ENCODE peak calls at places on chromosomes 12 and 14, in nine cellular contexts. D is transverse colon, Z is ovary, A is uterus, T is upper lobe of left lung, L is IMR-90, S is suprapubic skin, U is stomach, Q is heart left ventricle. C is an unnamed sample. For H3K4me1, the result is how much of the 10 kb centered on the place peaks cover.

GRCh38 chr12:110582286-110583136 is 607 bp downstream of the PPTC7 start:
- DNase-seq in S (peak), T (peak), D (peak), A (peak), Q (peak), U (peak), Z (peak), L (peak), C (peak)

GRCh38 chr14:75242546-75243273 is 35.9 kb upstream of the FOS start:
- DNase-seq in S (no peak), Q (peak), U (no peak), T (no peak), Z (no peak), A (no peak), D (peak), L (peak), C (no peak)

GRCh38 chr14:24817638-24818053 is 183.7 kb upstream of the GZMB start:
- DNase-seq in T (no peak), A (no peak), D (peak), L (peak), Z (no peak), Q (no peak), U (no peak), S (no peak), C (no peak)

GRCh38 chr12:77940566-77940965 is 109.9 kb downstream of the NAV3 start:
- DNase-seq in U (no peak), Z (no peak), L (peak), D (no peak), T (no peak), A (no peak), Q (no peak), S (no peak), C (no peak)

GRCh38 chr12:111846016-111846415 is 4.0 kb downstream of the MAPKAPK5 start:
- DNase-seq in U (no peak), D (no peak), Z (no peak), L (no peak), T (no peak), Q (no peak), A (no peak), S (no peak), C (no peak)

GRCh38 chr12:857611-858010 is 91.9 kb downstream of the RAD52 start:
- DNase-seq in D (no peak), Q (no peak), U (no peak), S (peak), L (peak), Z (no peak), A (peak), T (no peak), C (no peak)

GRCh38 chr14:68762944-68763831 is 29.7 kb downstream of the ZFP36L1 start:
- DNase-seq in Q (peak), Z (peak), S (peak), T (no peak), A (peak), U (peak), D (no peak), L (peak), C (peak)

GRCh38 chr12:89770391-89770790 is 61.8 kb upstream of the ATP2B1 start:
- DNase-seq in U (no peak), T (no peak), Z (no peak), L (no peak), S (no peak), A (no peak), Q (no peak), D (no peak), C (no peak)

GRCh38 chr12:4443616-4444015 is 2.0 kb downstream of the FGF6 start:
- DNase-seq in Z (no peak), S (no peak), D (no peak), Q (no peak), L (no peak), T (no peak), A (no peak), U (no peak), C (no peak)

GRCh38 chr14:74973905-74974363 is 18.5 kb upstream of the PGF start:
- DNase-seq in D (no peak), U (no peak), T (no peak), A (no peak), L (no peak), S (peak), Z (no peak), Q (no peak), C (no peak)

GRCh38 chr14:100476012-100476822 is 111.0 kb downstream of the BEGAIN start:
- DNase-seq in S (no peak), T (no peak), Z (no peak), D (peak), A (no peak), U (peak), L (peak), Q (no peak), C (peak)

GRCh38 chr12:12387521-12387920 is 30.6 kb downstream of the BORCS5 start:
- DNase-seq in A (no peak), L (peak), Z (no peak), T (no peak), S (no peak), U (no peak), Q (no peak), D (no peak), C (no peak)

GRCh38 chr12:19194963-19195362 is 65.4 kb downstream of the PLEKHA5 start:
- DNase-seq in Q (no peak), A (no peak), Z (no peak), U (no peak), D (no peak), S (no peak), L (no peak), T (no peak), C (no peak)

DNA sequence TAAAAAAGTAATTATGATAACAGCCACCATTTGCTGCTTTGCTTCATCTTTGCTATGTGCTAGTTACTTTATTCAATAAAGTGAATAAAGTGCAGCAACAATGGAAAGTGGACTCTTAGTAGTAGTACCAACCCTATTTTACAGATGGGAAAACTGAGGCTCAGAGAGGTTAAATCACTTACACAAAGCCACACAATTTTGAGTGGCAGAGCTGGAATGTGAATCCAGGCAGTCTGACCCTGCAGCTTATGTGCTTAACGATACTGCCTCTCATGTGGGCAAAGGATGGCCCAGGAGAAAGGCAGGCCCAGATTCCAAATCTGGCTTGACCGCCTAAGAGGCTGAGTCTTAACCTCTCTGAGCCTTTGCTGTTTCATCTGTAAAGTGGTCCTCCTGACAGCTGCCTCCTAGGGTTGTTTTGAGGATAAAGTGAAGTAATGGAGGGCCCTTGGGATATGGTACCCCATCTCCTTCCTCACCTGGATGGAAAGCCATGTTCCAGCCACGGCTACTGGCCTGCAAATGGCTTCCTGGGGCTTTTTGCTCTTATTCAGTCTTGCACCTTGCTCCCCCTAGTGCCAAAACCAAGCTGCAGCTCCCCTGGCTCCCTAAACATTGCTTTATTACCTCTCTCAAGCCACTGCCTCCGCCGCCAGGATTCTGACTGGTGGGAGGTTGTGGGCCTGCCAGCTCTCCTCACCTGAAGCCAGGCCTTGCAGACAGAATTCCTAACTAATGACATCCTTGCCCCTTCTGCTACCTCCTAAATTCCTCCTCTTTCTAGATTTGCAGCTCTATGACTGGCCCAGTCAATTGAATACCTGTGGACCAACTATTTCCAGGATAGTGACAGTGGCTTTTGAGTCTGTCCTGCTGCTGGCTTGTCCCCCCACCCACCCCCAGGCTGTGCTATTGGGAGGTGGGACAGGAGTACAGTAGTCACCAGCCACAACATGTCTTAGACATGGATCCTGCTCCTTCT is 283.3 kb upstream of the PWP1 start:
- DNase-seq in A (no peak), Z (no peak), T (peak), L (peak), D (peak), Q (no peak), U (peak), S (no peak), C (peak)
- H3K4me1 ChIP-seq in A (under half), Z (under half), T (under half), L (under half), D (under half), Q (under half), U (under half), S (under half), C (under half)

GRCh38 chr14:22471545-22472121 is 117.4 kb downstream of the DAD1 start:
- DNase-seq in S (no peak), T (peak), Z (peak), D (peak), U (peak), A (no peak), L (peak), Q (peak), C (peak)

GRCh38 chr14:22472935-22473854 is 115.8 kb downstream of the DAD1 start:
- DNase-seq in T (peak), Z (no peak), D (peak), Q (no peak), A (peak), S (no peak), U (peak), L (peak), C (no peak)

GRCh38 chr14:22466520-22466919 is 122.5 kb downstream of the DAD1 start:
- DNase-seq in A (no peak), S (no peak), Q (no peak), T (no peak), U (no peak), D (no peak), Z (no peak), L (peak), C (no peak)

GRCh38 chr14:22472466-22472865 is 116.6 kb downstream of the DAD1 start:
- DNase-seq in S (no peak), L (no peak), Z (no peak), U (no peak), A (no peak), D (no peak), T (no peak), Q (no peak), C (no peak)

GRCh38 chr14:22469541-22470303 is 119.3 kb downstream of the DAD1 start:
- DNase-seq in U (no peak), Z (no peak), D (no peak), A (no peak), T (no peak), S (no peak), L (no peak), Q (no peak), C (no peak)
- H3K4me3 ChIP-seq in U (no peak), Z (no peak), D (no peak), A (no peak), T (no peak), S (no peak), L (no peak), Q (no peak), C (no peak)

GRCh38 chr14:50943261-50943942 is 881 bp downstream of the PYGL start:
- DNase-seq in T (peak), Z (peak), Q (peak), D (peak), U (peak), L (peak), A (peak), S (peak), C (peak)

GRCh38 chr14:50944647-50945413 is 547 bp upstream of the PYGL start:
- DNase-seq in A (peak), D (peak), U (peak), S (peak), Q (peak), L (peak), T (peak), Z (peak), C (peak)

GRCh38 chr14:50946234-50946935 is 2.1 kb upstream of the PYGL start:
- DNase-seq in U (no peak), A (no peak), D (no peak), T (no peak), L (no peak), S (no peak), Z (no peak), Q (no peak), C (no peak)

GRCh38 chr14:50941151-50941550 is 3.1 kb downstream of the PYGL start:
- DNase-seq in L (peak), S (no peak), Z (no peak), D (no peak), A (no peak), T (no peak), U (no peak), Q (no peak), C (no peak)

DNA sequence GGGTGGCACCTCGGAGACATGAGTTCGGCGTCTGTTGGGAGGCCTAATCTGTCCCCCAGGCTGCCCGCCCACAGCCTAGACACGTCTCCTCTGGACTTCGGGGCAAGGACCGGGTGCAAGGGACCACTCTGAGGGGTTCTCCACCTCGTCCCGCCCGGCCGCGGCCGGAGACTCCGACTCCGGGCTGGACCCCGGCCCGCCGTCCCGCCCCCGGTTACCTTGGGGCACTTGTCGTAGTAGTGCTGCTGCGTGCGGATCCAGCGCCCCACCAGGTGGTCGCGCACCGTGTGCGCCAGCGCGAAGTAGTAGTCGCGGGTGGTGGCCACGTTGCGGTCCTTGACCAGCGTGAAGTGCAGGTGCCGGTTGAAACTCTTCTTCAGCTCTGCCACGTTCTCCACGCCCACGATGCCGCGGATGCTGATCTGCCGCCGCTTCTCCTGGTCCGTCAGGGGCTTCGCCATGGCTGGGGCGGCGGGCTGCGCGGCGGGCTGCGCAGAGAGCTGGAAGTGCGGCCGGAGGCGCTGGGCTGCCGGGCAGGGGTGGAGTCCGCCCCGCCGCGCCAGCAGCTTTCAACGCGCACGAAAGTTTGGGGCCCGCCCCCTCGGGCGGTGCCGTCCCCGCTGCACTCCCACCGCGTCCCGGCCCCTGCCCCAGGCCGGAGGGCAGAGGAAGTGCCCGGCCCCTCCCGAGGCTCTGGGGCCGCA is at the start of gene PYGL:
- DNase-seq in L (peak), A (peak), T (peak), D (peak), Q (peak), S (peak), Z (peak), U (peak), C (peak)
- TF ChIP-seq POLR2A in L (peak), A (peak), T (no peak), D (peak), Q (peak), S (peak), Z (peak), U (no peak), C (peak)

GRCh38 chr12:42445891-42446290 is 119.9 kb downstream of the PPHLN1 start:
- DNase-seq in S (no peak), Q (no peak), A (no peak), L (no peak), U (no peak), T (no peak), D (no peak), Z (no peak), C (no peak)

GRCh38 chr12:42447371-42447786 is 121.4 kb downstream of the PPHLN1 start:
- DNase-seq in Q (no peak), U (no peak), Z (no peak), L (no peak), S (no peak), T (no peak), A (no peak), D (no peak), C (no peak)

GRCh38 chr12:42448841-42449240 is 122.9 kb downstream of the PPHLN1 start:
- DNase-seq in A (no peak), Q (no peak), Z (no peak), U (no peak), D (no peak), T (no peak), L (peak), S (no peak), C (no peak)

GRCh38 chr12:42446761-42447160 is 120.8 kb downstream of the PPHLN1 start:
- DNase-seq in Q (no peak), Z (no peak), S (no peak), A (no peak), D (no peak), U (no peak), T (no peak), L (no peak), C (no peak)

GRCh38 chr12:42450248-42450647 is 124.3 kb downstream of the PPHLN1 start:
- DNase-seq in L (peak), D (no peak), A (no peak), U (no peak), Q (no peak), T (no peak), S (no peak), Z (no peak), C (no peak)
- H3K4me1 ChIP-seq in L (under half), D (under half), A (under half), U (under half), Q (under half), T (under half), S (under half), Z (under half), C (under half)

GRCh38 chr12:120262852-120263724 is 2.4 kb downstream of the PXN start:
- DNase-seq in L (no peak), U (no peak), T (no peak), Q (peak), D (no peak), Z (no peak), A (no peak), S (no peak), C (peak)

GRCh38 chr12:120265203-120265482 is 387 bp downstream of the PXN start:
- DNase-seq in D (no peak), A (peak), Z (peak), T (no peak), U (no peak), L (no peak), S (peak), Q (no peak), C (no peak)

GRCh38 chr12:120264511-120265202 is 873 bp downstream of the PXN start:
- DNase-seq in Q (peak), A (peak), U (no peak), T (no peak), Z (no peak), D (no peak), L (no peak), S (no peak), C (peak)

GRCh38 chr12:120263725-120264040 is 1.8 kb downstream of the PXN start:
- DNase-seq in Q (no peak), T (no peak), A (no peak), D (no peak), L (no peak), S (no peak), U (no peak), Z (no peak), C (no peak)

GRCh38 chr12:120264086-120264485 is 1.4 kb downstream of the PXN start:
- DNase-seq in Z (no peak), A (no peak), U (no peak), Q (peak), T (no peak), L (no peak), D (no peak), S (no peak), C (peak)
- H3K4me3 ChIP-seq in Z (peak), A (peak), U (peak), Q (peak), T (peak), L (peak), D (peak), S (peak), C (peak)

GRCh38 chr12:91858186-91858585 is 287.5 kb downstream of the BTG1 start:
- DNase-seq in L (no peak), T (no peak), Q (no peak), Z (no peak), U (no peak), S (no peak), A (no peak), D (no peak), C (no peak)
- TF ChIP-seq POLR2A in L (no peak), T (no peak), Q (no peak), Z (no peak), U (no peak), S (no peak), A (no peak), D (no peak), C (no peak)

GRCh38 chr12:60926256-60926655 is 1330.4 kb downstream of the SLC16A7 start:
- DNase-seq in A (no peak), S (no peak), U (no peak), D (no peak), L (no peak), Q (no peak), T (no peak), Z (no peak), C (no peak)
- H3K4me1 ChIP-seq in A (under half), S (under half), U (under half), D (under half), L (under half), Q (under half), T (under half), Z (under half), C (under half)

GRCh38 chr14:37594916-37595808 is at the start of the genes FOXA1 and TTC6:
- DNase-seq in S (no peak), A (no peak), T (peak), D (peak), U (peak), Q (no peak), Z (no peak), L (peak), C (peak)
- H3K4me3 ChIP-seq in S (peak), A (peak), T (peak), D (peak), U (peak), Q (peak), Z (peak), L (peak), C (peak)

C was measured in right lobe of liver.